ENCODE peak calls at places on chromosomes 11 and 22, in ten cellular contexts. I, Y, W, E, L, M, J, F, R and U are unnamed samples.

GRCh38 chr22:46119093-46119728 is 31.1 kb upstream of the PPARA start:
- ATAC-seq in I (no peak), Y (no peak), W (no peak), E (no peak), L (no peak), M (no peak), J (no peak), F (no peak), R (no peak), U (no peak)

GRCh38 chr11:8318536-8318935 is 54.9 kb upstream of the LMO1 start:
- ATAC-seq in I (peak), Y (no peak), W (no peak), E (no peak), L (peak), M (no peak), J (peak), F (peak), R (peak), U (no peak)

GRCh38 chr11:6404341-6405038 is 14.2 kb downstream of the SMPD1 start:
- ATAC-seq in I (no peak), Y (peak), W (no peak), E (no peak), L (no peak), M (peak), J (no peak), F (peak), R (peak), U (no peak)

GRCh38 chr11:64299847-64300648 is at the start of gene CATSPERZ:
- ATAC-seq in I (no peak), Y (no peak), W (no peak), E (no peak), L (peak), M (no peak), J (no peak), F (no peak), R (no peak), U (no peak)

GRCh38 chr22:36014539-36015072 is 14.0 kb downstream of the RBFOX2 start:
- ATAC-seq in I (no peak), Y (no peak), W (peak), E (peak), L (no peak), M (no peak), J (no peak), F (no peak), R (no peak), U (no peak)

GRCh38 chr11:122754553-122755322 is 83.6 kb upstream of the CRTAM start:
- ATAC-seq in I (peak), Y (no peak), W (peak), E (no peak), L (peak), M (no peak), J (peak), F (peak), R (peak), U (no peak)

GRCh38 chr11:109858152-109858551 is 235.0 kb upstream of the ZC3H12C start:
- ATAC-seq in I (peak), Y (no peak), W (no peak), E (no peak), L (no peak), M (no peak), J (no peak), F (no peak), R (no peak), U (no peak)

GRCh38 chr11:48307760-48308386 is 1.9 kb downstream of the OR4S1 start:
- ATAC-seq in I (peak), Y (no peak), W (peak), E (no peak), L (peak), M (peak), J (peak), F (peak), R (peak), U (no peak)

GRCh38 chr11:134331565-134332188 is at the start of gene GLB1L2:
- ATAC-seq in I (peak), Y (peak), W (peak), E (peak), L (peak), M (peak), J (no peak), F (peak), R (peak), U (peak)

GRCh38 chr22:46287873-46288751 is 8.6 kb upstream of the GTSE1 start:
- ATAC-seq in I (no peak), Y (no peak), W (peak), E (peak), L (peak), M (no peak), J (peak), F (no peak), R (no peak), U (peak)

GRCh38 chr11:113554531-113554930 is 79.3 kb upstream of the DRD2 start:
- ATAC-seq in I (no peak), Y (no peak), W (no peak), E (no peak), L (no peak), M (no peak), J (no peak), F (peak), R (no peak), U (no peak)

GRCh38 chr11:61071208-61071681 is 31.0 kb upstream of the CD5 start:
- ATAC-seq in I (no peak), Y (no peak), W (peak), E (no peak), L (no peak), M (no peak), J (peak), F (peak), R (no peak), U (no peak)

GRCh38 chr11:12845739-12846358 is 163.3 kb upstream of the RASSF10 start:
- ATAC-seq in I (peak), Y (peak), W (peak), E (no peak), L (peak), M (peak), J (no peak), F (peak), R (peak), U (peak)

GRCh38 chr11:132125855-132126841 is 755.7 kb downstream of the NTM start:
- ATAC-seq in I (no peak), Y (no peak), W (peak), E (no peak), L (peak), M (peak), J (peak), F (no peak), R (no peak), U (peak)

GRCh38 chr11:93646399-93646798 is 15.1 kb upstream of the CEP295 start:
- ATAC-seq in I (no peak), Y (no peak), W (no peak), E (no peak), L (no peak), M (no peak), J (peak), F (no peak), R (no peak), U (no peak)

GRCh38 chr22:40334899-40335298 is 11.4 kb upstream of the ADSL start:
- ATAC-seq in I (no peak), Y (no peak), W (no peak), E (no peak), L (no peak), M (no peak), J (no peak), F (no peak), R (no peak), U (no peak)

GRCh38 chr22:38872831-38873248 is 824 bp upstream of the CBX6 start:
- ATAC-seq in I (no peak), Y (peak), W (peak), E (peak), L (no peak), M (peak), J (peak), F (peak), R (peak), U (peak)

GRCh38 chr22:33657670-33658069 is 262.6 kb downstream of the LARGE1 start:
- ATAC-seq in I (no peak), Y (no peak), W (no peak), E (no peak), L (no peak), M (no peak), J (no peak), F (no peak), R (no peak), U (no peak)

GRCh38 chr22:37752189-37753061 is 55.3 kb upstream of the GCAT start:
- ATAC-seq in I (peak), Y (peak), W (peak), E (peak), L (peak), M (peak), J (no peak), F (no peak), R (peak), U (peak)

GRCh38 chr11:19073454-19074415 is 13.2 kb upstream of the MRGPRX2 start:
- ATAC-seq in I (no peak), Y (no peak), W (no peak), E (no peak), L (no peak), M (no peak), J (no peak), F (no peak), R (no peak), U (no peak)

GRCh38 chr11:75565221-75565814 is 3.3 kb downstream of the SERPINH1 start:
- ATAC-seq in I (no peak), Y (no peak), W (peak), E (no peak), L (peak), M (peak), J (no peak), F (no peak), R (no peak), U (peak)

GRCh38 chr11:23509023-23509422 is 648.7 kb upstream of the CCDC179 start:
- ATAC-seq in I (no peak), Y (no peak), W (no peak), E (no peak), L (no peak), M (peak), J (peak), F (no peak), R (no peak), U (no peak)

GRCh38 chr11:77147668-77148321 is 19.7 kb downstream of the MYO7A start:
- ATAC-seq in I (peak), Y (peak), W (no peak), E (no peak), L (no peak), M (peak), J (peak), F (peak), R (no peak), U (no peak)

GRCh38 chr11:109939176-109939810 is 153.9 kb upstream of the ZC3H12C start:
- ATAC-seq in I (peak), Y (peak), W (peak), E (peak), L (peak), M (peak), J (peak), F (peak), R (peak), U (no peak)

GRCh38 chr11:118851970-118852369 is 31.7 kb upstream of the CXCR5 start:
- ATAC-seq in I (no peak), Y (no peak), W (no peak), E (no peak), L (no peak), M (no peak), J (peak), F (peak), R (no peak), U (no peak)

GRCh38 chr11:45798793-45799441 is 6.0 kb upstream of the SLC35C1 start:
- ATAC-seq in I (no peak), Y (no peak), W (peak), E (peak), L (peak), M (peak), J (no peak), F (no peak), R (no peak), U (no peak)

GRCh38 chr22:38753894-38754246 is 1.9 kb downstream of the SUN2 start:
- ATAC-seq in I (no peak), Y (peak), W (peak), E (no peak), L (peak), M (no peak), J (no peak), F (no peak), R (no peak), U (no peak)

GRCh38 chr11:129041611-129042018 is 98.9 kb upstream of the TP53AIP1 start:
- ATAC-seq in I (no peak), Y (no peak), W (no peak), E (no peak), L (no peak), M (peak), J (no peak), F (no peak), R (no peak), U (no peak)

GRCh38 chr11:129935723-129936122 is 40.3 kb upstream of the NFRKB start:
- ATAC-seq in I (no peak), Y (no peak), W (no peak), E (no peak), L (no peak), M (no peak), J (no peak), F (no peak), R (no peak), U (no peak)

DNA sequence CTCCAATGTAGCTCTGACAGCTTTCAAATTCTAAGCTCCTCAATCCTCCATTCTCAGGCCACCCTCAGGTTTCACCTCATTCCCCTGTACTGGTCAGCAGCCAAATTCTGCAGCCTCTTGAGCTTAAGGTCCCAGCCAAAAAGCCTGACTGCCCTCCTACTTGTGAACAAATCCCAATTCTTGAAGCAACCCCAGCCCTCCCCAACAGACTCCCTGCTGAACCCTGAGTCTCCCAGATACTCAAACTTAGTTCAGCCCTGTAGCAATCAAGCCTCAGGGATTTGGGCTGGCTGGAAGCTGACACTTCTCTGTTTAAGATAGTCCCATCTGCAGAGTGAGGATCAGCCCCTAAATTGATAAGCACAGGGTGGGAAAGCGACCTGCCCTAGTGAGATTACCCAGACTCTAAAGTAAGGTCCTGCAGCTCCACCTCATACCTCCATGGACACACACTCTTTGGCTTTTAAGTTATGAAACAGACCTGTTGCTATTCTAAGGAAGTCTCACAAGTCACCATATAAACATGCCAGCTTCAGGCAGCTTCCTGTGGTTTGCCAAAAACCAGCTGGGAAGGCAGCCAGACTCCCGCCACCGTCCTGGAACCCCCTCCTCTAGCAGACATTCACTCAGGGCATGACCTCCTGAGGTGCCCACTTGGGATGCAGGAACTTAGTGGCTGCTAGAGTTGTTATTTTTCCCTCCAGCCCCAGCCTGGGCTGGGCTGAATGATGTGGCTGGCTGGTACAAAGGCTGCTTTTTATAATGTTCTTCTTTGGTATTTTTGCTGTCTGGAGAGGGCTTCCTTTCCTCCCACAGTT is 82.5 kb upstream of the PICALM start:
- ATAC-seq in I (no peak), Y (peak), W (peak), E (peak), L (peak), M (peak), J (peak), F (peak), R (peak), U (peak)
- H3K27ac ChIP-seq in I (no peak), Y (peak), W (no peak), E (peak), L (no peak), M (peak), J (no peak), F (peak), R (peak), U (peak)

GRCh38 chr11:66365166-66365565 is 6.4 kb downstream of the SLC29A2 start:
- ATAC-seq in I (no peak), Y (no peak), W (no peak), E (no peak), L (no peak), M (no peak), J (no peak), F (no peak), R (no peak), U (no peak)

GRCh38 chr11:66368484-66368883 is 3.1 kb downstream of the SLC29A2 start:
- ATAC-seq in I (no peak), Y (no peak), W (no peak), E (no peak), L (peak), M (no peak), J (no peak), F (no peak), R (no peak), U (no peak)

GRCh38 chr11:66365711-66366619 is 5.6 kb downstream of the SLC29A2 start:
- ATAC-seq in I (no peak), Y (no peak), W (no peak), E (no peak), L (peak), M (no peak), J (no peak), F (no peak), R (no peak), U (no peak)

GRCh38 chr11:66367561-66368312 is 3.8 kb downstream of the SLC29A2 start:
- ATAC-seq in I (no peak), Y (no peak), W (no peak), E (no peak), L (no peak), M (no peak), J (no peak), F (no peak), R (no peak), U (no peak)

DNA sequence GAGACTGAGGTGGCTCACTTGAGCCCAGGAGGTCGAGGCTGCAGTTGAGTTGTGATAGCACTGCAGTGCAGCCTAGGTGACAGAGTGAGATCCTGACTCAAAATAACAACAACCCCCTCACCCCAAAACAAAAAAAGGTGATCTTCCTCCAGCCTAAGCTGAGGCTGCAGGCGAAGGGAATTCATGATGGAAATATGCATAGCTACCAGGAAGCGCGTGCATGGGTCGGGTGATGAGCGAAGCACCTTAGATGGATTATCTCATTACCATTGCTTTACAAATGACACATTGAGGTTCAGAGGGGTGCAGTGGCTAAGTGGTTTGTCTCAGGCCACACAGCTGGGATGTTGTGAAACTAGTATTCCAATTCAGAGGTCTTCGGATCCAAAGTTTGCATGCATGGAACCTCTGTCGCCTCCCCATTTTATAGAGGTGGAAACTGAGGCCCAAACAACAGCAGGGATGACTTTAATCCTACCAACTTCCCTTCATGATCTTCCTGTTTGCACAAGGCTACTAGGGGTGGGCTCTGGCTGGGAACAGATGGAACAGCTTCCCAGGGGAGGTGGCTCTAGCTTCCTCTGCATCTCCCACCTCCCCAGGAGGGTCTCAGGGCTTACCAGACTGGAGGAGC is 4.6 kb downstream of the SLC29A2 start:
- ATAC-seq in I (no peak), Y (no peak), W (no peak), E (no peak), L (no peak), M (no peak), J (no peak), F (no peak), R (no peak), U (no peak)
- TF ChIP-seq POLR2A in I (no peak), Y (no peak), W (no peak), E (no peak), L (peak), M (no peak), J (no peak), F (no peak), R (no peak), U (no peak)

GRCh38 chr11:116422976-116423375 is 349.8 kb downstream of the BUD13 start:
- ATAC-seq in I (no peak), Y (no peak), W (no peak), E (no peak), L (peak), M (no peak), J (no peak), F (peak), R (no peak), U (no peak)

GRCh38 chr11:116420770-116421528 is 351.8 kb downstream of the BUD13 start:
- ATAC-seq in I (peak), Y (no peak), W (no peak), E (no peak), L (no peak), M (no peak), J (no peak), F (peak), R (no peak), U (no peak)

GRCh38 chr11:116420030-116420429 is 352.8 kb downstream of the BUD13 start:
- ATAC-seq in I (no peak), Y (no peak), W (no peak), E (no peak), L (no peak), M (no peak), J (no peak), F (no peak), R (no peak), U (no peak)

GRCh38 chr11:116422556-116422955 is 350.2 kb downstream of the BUD13 start:
- ATAC-seq in I (no peak), Y (no peak), W (no peak), E (no peak), L (no peak), M (no peak), J (no peak), F (no peak), R (no peak), U (no peak)

GRCh38 chr11:116421529-116422185 is 351.1 kb downstream of the BUD13 start:
- ATAC-seq in I (no peak), Y (no peak), W (no peak), E (no peak), L (no peak), M (no peak), J (no peak), F (no peak), R (no peak), U (no peak)
- H3K27ac ChIP-seq in I (no peak), Y (no peak), W (no peak), E (no peak), L (no peak), M (no peak), J (no peak), F (no peak), R (no peak), U (no peak)

GRCh38 chr22:31085928-31086327 is 4.8 kb downstream of the SMTN start:
- ATAC-seq in I (no peak), Y (no peak), W (no peak), E (no peak), L (no peak), M (no peak), J (no peak), F (no peak), R (no peak), U (no peak)

GRCh38 chr22:31083377-31083768 is 2.3 kb downstream of the SMTN start:
- ATAC-seq in I (no peak), Y (peak), W (no peak), E (no peak), L (no peak), M (no peak), J (no peak), F (no peak), R (no peak), U (no peak)

GRCh38 chr22:31083923-31084810 is 3.0 kb downstream of the SMTN start:
- ATAC-seq in I (peak), Y (no peak), W (no peak), E (no peak), L (no peak), M (peak), J (peak), F (peak), R (no peak), U (no peak)

GRCh38 chr22:31085493-31085824 is 4.3 kb downstream of the SMTN start:
- ATAC-seq in I (no peak), Y (peak), W (no peak), E (no peak), L (no peak), M (no peak), J (peak), F (no peak), R (no peak), U (no peak)

GRCh38 chr22:31084811-31085492 is 3.8 kb downstream of the SMTN start:
- ATAC-seq in I (peak), Y (peak), W (peak), E (peak), L (no peak), M (peak), J (peak), F (peak), R (peak), U (peak)
- TF ChIP-seq POLR2A in I (peak), Y (peak), W (peak), E (peak), L (no peak), M (peak), J (peak), F (peak), R (no peak), U (peak)

DNA sequence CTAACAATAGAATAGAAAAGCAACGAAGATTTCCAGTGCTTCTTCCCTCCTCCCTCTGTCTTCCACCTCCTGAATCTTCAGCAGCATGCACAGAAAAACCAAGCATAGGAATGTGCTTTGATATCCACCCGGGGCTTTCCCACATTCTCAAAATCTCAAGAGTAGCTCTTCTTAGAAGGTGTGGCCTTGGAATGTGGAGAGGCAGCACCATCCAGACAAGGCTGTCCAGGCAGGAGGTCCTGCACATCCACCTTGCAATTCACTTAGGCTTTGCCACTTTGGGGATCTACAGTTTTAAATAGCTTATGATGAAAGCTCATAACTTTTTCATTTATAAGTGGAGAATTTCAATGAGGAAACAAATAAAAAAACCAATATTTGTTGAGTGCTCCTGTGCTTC is 72.9 kb downstream of the KIRREL3 start:
- ATAC-seq in I (no peak), Y (no peak), W (no peak), E (peak), L (no peak), M (no peak), J (no peak), F (no peak), R (peak), U (no peak)
- H3K27ac ChIP-seq in I (no peak), Y (no peak), W (no peak), E (no peak), L (no peak), M (no peak), J (no peak), F (no peak), R (no peak), U (no peak)

GRCh38 chr11:94973099-94973968 is at the start of the genes CWC15 and KDM4D:
- ATAC-seq in I (peak), Y (peak), W (peak), E (peak), L (peak), M (peak), J (peak), F (peak), R (peak), U (peak)
- TF ChIP-seq POLR2A in I (peak), Y (peak), W (peak), E (peak), L (peak), M (peak), J (peak), F (peak), R (peak), U (peak)